ENCODE peak calls at places on chromosome 19, in five cellular contexts. G is fibroblast of pulmonary artery, D is Peyer's patch, T is tibial nerve, K is GM10248. C is an unnamed sample.

GRCh38 chr19:12703056-12703455 is 6.6 kb upstream of the FBXW9 start:
- DNase-seq in G (peak), T (no peak), D (no peak), K (no peak), C (no peak)

GRCh38 chr19:19602713-19603320 is 15.7 kb downstream of the PBX4 start:
- DNase-seq in T (no peak), G (no peak), D (no peak), K (no peak), C (no peak)

GRCh38 chr19:32339988-32340874 is 5.2 kb upstream of the ZNF507 start:
- DNase-seq in D (peak), T (peak), K (peak), G (peak), C (peak)

GRCh38 chr19:18955042-18955441 is 14.0 kb upstream of the HOMER3 start:
- DNase-seq in D (no peak), T (no peak), G (no peak), K (no peak), C (no peak)

GRCh38 chr19:17214531-17215124 is 529 bp upstream of the USE1 start:
- DNase-seq in K (no peak), G (no peak), T (no peak), D (no peak), C (no peak)

GRCh38 chr19:32798201-32798600 is 71.4 kb downstream of the SLC7A9 start:
- DNase-seq in K (no peak), T (no peak), D (no peak), G (no peak), C (no peak)

GRCh38 chr19:49057636-49058234 is at the start of gene CGB7:
- DNase-seq in K (no peak), T (peak), G (peak), D (peak), C (peak)

GRCh38 chr19:33813391-33814101 is 16.9 kb downstream of the KCTD15 start:
- DNase-seq in T (no peak), D (no peak), G (no peak), K (no peak), C (no peak)

GRCh38 chr19:21474671-21475181 is 30.7 kb upstream of the ZNF429 start:
- DNase-seq in K (peak), T (peak), G (peak), D (peak), C (peak)

GRCh38 chr19:8145969-8146368 is 3.4 kb downstream of the FBN3 start:
- DNase-seq in T (no peak), G (no peak), K (no peak), D (no peak), C (no peak)

GRCh38 chr19:13116282-13117175 is at the start of gene TRMT1:
- DNase-seq in T (peak), G (peak), D (peak), K (peak), C (peak)

GRCh38 chr19:51598159-51598915 is 27.3 kb downstream of the ZNF175 start:
- DNase-seq in G (no peak), D (no peak), K (no peak), T (no peak), C (no peak)

GRCh38 chr19:30671622-30672051 is 299.5 kb downstream of the ZNF536 start:
- DNase-seq in G (peak), D (no peak), T (peak), K (no peak), C (no peak)

GRCh38 chr19:49387936-49388372 is at the start of gene KASH5:
- DNase-seq in G (peak), D (peak), T (peak), K (peak), C (peak)

GRCh38 chr19:55647732-55648656 is at the start of gene CCDC106:
- DNase-seq in T (no peak), K (peak), D (peak), G (peak), C (peak)

GRCh38 chr19:43699506-43700367 is 16.1 kb upstream of the IRGC start:
- DNase-seq in T (no peak), D (peak), G (peak), K (no peak), C (no peak)

GRCh38 chr19:49554701-49555181 is 25.6 kb downstream of the NOSIP start:
- DNase-seq in D (peak), K (no peak), G (no peak), T (no peak), C (no peak)

GRCh38 chr19:23305555-23305954 is 55.4 kb upstream of the ZNF724 start:
- DNase-seq in D (no peak), T (no peak), G (no peak), K (no peak), C (no peak)

GRCh38 chr19:28633223-28634030 is 579.5 kb downstream of the UQCRFS1 start:
- DNase-seq in K (peak), G (peak), D (no peak), T (no peak), C (peak)

GRCh38 chr19:39377373-39378362 is 13.2 kb downstream of the PAF1 start:
- DNase-seq in G (no peak), T (no peak), K (no peak), D (no peak), C (no peak)

GRCh38 chr19:5891938-5892771 is 11.4 kb downstream of the NDUFA11 start:
- DNase-seq in G (peak), D (peak), T (no peak), K (no peak), C (peak)

GRCh38 chr19:17330546-17331253 is 4.0 kb downstream of the ANO8 start:
- DNase-seq in K (no peak), T (no peak), G (no peak), D (no peak), C (no peak)

GRCh38 chr19:35549174-35549788 is 3.9 kb downstream of the TMEM147 start:
- DNase-seq in K (peak), G (peak), D (peak), T (no peak), C (peak)

GRCh38 chr19:17401628-17402027 is 3.8 kb downstream of the BST2 start:
- DNase-seq in K (no peak), T (no peak), G (no peak), D (no peak), C (no peak)

GRCh38 chr19:51531349-51532315 is at the start of gene SIGLEC6:
- DNase-seq in T (peak), G (no peak), K (peak), D (peak), C (peak)

GRCh38 chr19:45251452-45252354 is 632 bp downstream of the MARK4 start:
- DNase-seq in K (peak), D (no peak), T (no peak), G (no peak), C (peak)

GRCh38 chr19:27776020-27776419 is 1436.9 kb downstream of the UQCRFS1 start:
- DNase-seq in K (no peak), D (no peak), G (peak), T (no peak), C (no peak)

GRCh38 chr19:5824791-5825577 is 14.5 kb downstream of the FUT6 start:
- DNase-seq in D (no peak), T (no peak), K (no peak), G (no peak), C (no peak)

GRCh38 chr19:21587549-21587948 is 82.1 kb downstream of the ZNF429 start:
- DNase-seq in D (no peak), T (no peak), K (no peak), G (no peak), C (no peak)

GRCh38 chr19:923551-924211 is 2.2 kb upstream of the ARID3A start:
- DNase-seq in D (no peak), K (no peak), T (no peak), G (no peak), C (no peak)

GRCh38 chr19:36169084-36169760 is 17.0 kb upstream of the COX7A1 start:
- DNase-seq in D (peak), T (no peak), G (no peak), K (no peak), C (no peak)

GRCh38 chr19:16637535-16637934 is 9.5 kb upstream of the MED26 start:
- DNase-seq in K (no peak), G (no peak), T (no peak), D (no peak), C (no peak)

GRCh38 chr19:20928371-20928770 is 5.3 kb downstream of the ZNF85 start:
- DNase-seq in G (peak), K (no peak), D (no peak), T (no peak), C (no peak)

GRCh38 chr19:43713208-43713607 is 2.7 kb upstream of the IRGC start:
- DNase-seq in K (no peak), G (no peak), D (no peak), T (no peak), C (no peak)

GRCh38 chr19:18798384-18799352 is 7.6 kb upstream of the COMP start:
- DNase-seq in G (no peak), K (no peak), D (no peak), T (no peak), C (no peak)

DNA sequence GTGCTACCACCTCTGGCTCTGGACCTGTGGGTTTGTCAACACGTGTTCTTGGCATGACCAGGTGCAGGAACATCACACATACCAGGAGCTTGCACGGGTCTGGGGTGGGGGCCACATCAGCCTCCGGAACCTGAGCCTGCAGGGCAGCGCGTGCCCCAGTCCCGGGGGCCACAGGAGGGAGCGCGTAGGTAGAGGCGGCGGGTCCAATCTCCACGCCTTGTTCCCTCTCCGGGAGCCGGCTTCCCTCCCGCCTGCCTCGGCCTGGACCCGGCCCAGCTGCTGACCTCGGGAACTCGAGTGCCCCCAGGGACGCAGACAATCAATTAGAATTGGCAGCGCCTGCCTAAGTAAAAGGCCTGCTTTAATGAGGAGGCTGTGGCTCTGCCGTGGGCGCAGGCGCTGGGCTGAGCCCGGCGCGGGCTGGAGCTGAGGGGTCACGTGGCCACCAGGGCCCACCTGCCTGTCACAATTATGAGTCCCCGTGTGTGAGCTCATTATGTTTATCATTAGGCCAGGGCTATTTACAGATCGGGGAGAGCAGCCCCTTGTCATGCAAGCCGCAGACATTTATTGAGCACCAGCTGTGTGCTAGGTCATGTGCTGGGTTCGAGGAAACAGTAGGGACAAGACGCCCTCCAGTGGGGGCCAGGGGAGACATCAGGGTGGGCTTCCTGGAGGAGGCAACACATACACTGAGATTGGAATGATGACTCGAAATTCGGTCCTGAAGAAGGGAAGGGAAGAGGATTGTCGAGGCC is 32.2 kb upstream of the TNFAIP8L1 start:
- DNase-seq in K (no peak), T (peak), G (no peak), D (no peak), C (peak)
- TF ChIP-seq CTCF in K (no peak), T (no peak), G (no peak), D (no peak), C (no peak)

GRCh38 chr19:58400916-58401824 is 5.7 kb downstream of the RNF225 start:
- DNase-seq in T (peak), G (peak), K (peak), D (peak), C (peak)
- TF ChIP-seq CTCF in T (no peak), G (no peak), K (no peak), D (no peak), C (no peak)

DNA sequence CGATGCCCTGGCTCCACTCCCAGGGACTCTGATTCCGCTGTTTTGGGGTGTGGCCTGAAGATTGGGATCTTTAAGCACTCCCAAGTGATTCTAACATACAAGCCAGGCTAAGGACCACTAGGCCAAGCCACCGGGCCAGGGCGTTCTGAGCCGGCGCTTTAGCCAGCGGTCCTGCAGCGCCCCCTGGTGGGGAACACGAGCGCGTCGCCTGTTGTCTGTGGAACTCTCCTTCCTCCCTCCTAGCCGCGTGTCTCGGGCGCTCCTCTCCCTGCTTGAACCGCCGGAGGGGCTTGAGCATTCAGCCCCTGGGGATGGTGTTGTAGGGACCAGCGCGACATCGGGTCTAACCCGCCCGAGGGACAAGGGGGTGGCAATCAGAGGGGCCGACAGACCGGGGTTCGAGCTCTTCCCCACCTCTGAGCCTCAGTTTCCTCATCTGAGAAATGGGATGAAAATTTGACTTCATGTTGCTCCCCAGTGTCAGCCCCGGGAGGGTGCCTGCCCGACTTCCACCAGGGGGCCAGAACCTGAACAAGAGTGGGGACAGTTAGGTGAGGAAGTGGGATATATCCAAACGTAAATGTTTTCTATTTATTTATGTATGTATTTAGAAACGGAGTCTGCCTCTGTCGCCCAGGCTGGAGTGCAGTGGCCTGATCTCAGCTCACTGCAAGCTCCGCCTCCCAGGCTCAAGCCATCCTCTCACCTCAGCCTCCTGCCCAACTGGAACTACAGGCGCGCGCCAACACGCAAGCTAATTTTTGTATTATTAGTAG is 18.0 kb upstream of the PNMA8B start:
- DNase-seq in G (peak), T (peak), K (peak), D (peak), C (peak)
- TF ChIP-seq CTCF in G (peak), T (peak), K (peak), D (peak), C (peak)

DNA sequence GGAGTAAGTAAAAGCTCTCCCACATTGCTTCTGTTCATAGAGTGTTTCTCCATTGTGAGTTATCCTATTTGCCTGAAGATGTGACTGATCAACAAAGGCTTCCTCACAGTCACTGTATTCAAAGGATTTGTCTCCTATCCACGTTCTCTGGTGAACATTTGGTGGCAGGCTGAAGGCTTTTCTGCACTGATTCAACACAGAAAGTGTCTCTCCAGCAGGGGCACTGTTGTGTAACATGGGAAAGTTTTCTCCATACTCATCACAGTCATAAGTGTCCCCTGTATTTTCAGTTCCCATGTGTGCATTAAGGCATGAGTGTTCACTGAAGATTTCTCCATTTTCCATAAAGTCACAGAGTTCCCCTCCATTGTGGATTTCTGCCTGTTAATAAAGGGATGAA is 17.6 kb downstream of the ZNF121 start:
- DNase-seq in T (no peak), G (no peak), D (no peak), K (no peak), C (no peak)
- TF ChIP-seq CTCF in T (no peak), G (no peak), D (no peak), K (no peak), C (no peak)

GRCh38 chr19:2428027-2428690 is 773 bp upstream of the TIMM13 start:
- DNase-seq in K (no peak), T (no peak), D (no peak), G (no peak), C (no peak)

GRCh38 chr19:2426661-2427322 is 594 bp downstream of the TIMM13 start:
- DNase-seq in K (peak), G (peak), T (no peak), D (peak), C (peak)

GRCh38 chr19:2425622-2426581 is 1.5 kb downstream of the TIMM13 start:
- DNase-seq in K (no peak), T (no peak), D (no peak), G (no peak), C (no peak)

GRCh38 chr19:2428756-2429711 is 1.6 kb upstream of the TIMM13 start:
- DNase-seq in K (no peak), G (no peak), D (no peak), T (no peak), C (no peak)

GRCh38 chr19:2427323-2428026 is at the start of gene TIMM13:
- DNase-seq in K (peak), T (peak), D (peak), G (peak), C (peak)
- TF ChIP-seq CTCF in K (no peak), T (no peak), D (peak), G (no peak), C (no peak)

DNA sequence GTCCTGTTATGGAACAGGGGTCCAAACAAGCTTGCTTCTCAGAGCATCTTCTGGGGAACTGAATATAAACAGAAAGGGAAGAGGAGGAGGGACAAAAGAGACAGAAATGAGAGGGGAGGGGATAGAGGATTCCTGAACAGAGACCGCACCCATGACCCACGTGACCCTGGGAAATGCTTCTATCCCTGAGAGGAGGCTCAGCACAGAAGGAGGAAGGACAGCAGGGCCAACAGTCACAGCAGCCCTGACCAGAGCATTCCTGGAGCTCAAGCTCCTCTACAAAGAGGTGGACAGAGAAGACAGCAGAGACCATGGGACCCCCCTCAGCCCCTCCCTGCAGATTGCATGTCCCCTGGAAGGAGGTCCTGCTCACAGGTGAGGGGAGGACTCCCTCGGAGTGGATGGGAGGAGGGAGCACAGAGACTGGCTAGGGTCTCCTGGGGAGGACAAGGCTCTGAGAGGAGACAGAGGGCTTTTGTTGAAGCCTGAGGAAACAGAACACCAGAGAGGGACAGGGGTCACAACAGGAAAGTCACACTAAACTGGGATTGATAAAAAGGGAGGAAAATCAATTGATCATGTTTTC is at the start of gene CEACAM6:
- DNase-seq in D (peak), K (no peak), T (no peak), G (no peak), C (no peak)
- TF ChIP-seq CTCF in D (no peak), K (no peak), T (no peak), G (no peak), C (no peak)

DNA sequence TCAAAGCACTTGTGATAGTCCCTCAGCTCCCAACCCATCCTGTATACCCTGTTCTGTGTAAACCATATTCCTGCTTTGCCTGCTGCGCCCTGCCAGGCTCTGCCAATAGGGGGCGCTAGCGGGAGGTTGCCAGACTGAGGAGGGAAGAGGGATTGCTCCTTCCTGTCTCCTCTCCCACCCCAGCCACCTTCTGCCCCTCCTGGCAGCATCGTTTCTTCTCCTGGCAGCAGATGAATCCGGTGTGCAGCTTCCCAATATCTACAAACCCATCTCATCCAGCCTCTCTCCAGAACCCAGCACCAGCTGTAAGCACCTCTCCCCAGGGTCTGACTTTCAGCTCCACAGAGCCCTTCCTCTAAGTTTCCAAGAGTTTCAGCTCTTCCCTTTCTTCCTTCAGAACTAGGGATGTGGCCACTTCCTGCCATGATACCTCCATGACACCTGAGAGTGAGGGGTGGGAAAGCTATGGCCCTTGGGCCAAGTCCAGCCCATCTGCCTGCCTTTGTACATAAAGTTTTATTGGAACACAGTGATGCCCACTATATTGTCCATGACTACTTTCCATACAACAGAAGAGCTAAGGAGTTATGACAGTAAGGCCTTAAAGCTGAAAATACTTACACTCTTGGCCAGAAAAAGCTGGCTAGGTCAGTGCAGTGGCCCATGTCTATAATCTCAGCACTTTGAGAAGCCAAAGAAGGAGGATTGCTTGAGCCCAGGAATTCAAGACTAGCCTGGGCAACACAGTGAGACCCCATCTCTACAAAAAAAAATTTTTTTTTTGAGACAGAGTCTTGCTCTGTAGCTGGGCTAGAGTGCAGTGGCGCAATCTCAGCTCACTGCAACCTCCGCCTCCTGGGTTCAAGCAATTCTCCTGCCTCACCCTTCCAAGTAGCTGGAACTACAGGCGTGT is 34.5 kb upstream of the ATP1A3 start:
- DNase-seq in K (no peak), G (no peak), T (no peak), D (no peak), C (no peak)
- TF ChIP-seq CTCF in K (peak), G (peak), T (no peak), D (no peak), C (peak)

C was measured in GM13976.